ENCODE peak calls at places on chromosome 18, in seven cellular contexts. C is fibroblast of lung, E is IMR-90, T is thoracic aorta, L is foreskin fibroblast, N is MM.1S, K is WERI-Rb-1. S is an unnamed sample.

GRCh38 chr18:35634376-35634775 is 52.8 kb downstream of the GALNT1 start:
- DNase-seq in C (peak), T (no peak), N (no peak), K (no peak), E (no peak), L (peak), S (no peak)

GRCh38 chr18:35469696-35470095 is 28.1 kb downstream of the INO80C start:
- DNase-seq in K (no peak), N (no peak), C (no peak), E (peak), L (no peak), T (no peak), S (no peak)

GRCh38 chr18:36499938-36500337 is 202.4 kb downstream of the FHOD3 start:
- DNase-seq in T (no peak), K (no peak), N (no peak), L (no peak), E (no peak), C (no peak), S (no peak)

GRCh38 chr18:51153659-51154371 is 43.7 kb downstream of the MEX3C start:
- DNase-seq in C (no peak), E (no peak), T (no peak), K (no peak), L (no peak), N (peak), S (no peak)

GRCh38 chr18:50607374-50607933 is 47.6 kb downstream of the MAPK4 start:
- DNase-seq in E (no peak), N (no peak), K (no peak), T (no peak), C (no peak), L (no peak), S (no peak)

GRCh38 chr18:62717059-62717849 is 1.9 kb downstream of the PHLPP1 start:
- DNase-seq in L (peak), K (no peak), C (peak), N (peak), T (no peak), E (peak), S (no peak)

GRCh38 chr18:58590231-58590630 is 38.7 kb downstream of the ALPK2 start:
- DNase-seq in N (no peak), L (peak), E (peak), T (no peak), K (no peak), C (no peak), S (no peak)

GRCh38 chr18:74788657-74789056 is 191.0 kb downstream of the ZNF407 start:
- DNase-seq in E (no peak), T (no peak), K (no peak), N (no peak), C (no peak), L (no peak), S (no peak)

GRCh38 chr18:28584726-28585125 is 407.8 kb upstream of the CDH2 start:
- DNase-seq in T (no peak), K (no peak), N (no peak), E (peak), C (no peak), L (peak), S (no peak)

GRCh38 chr18:75531212-75531850 is 103.8 kb upstream of the SMIM21 start:
- DNase-seq in E (peak), C (no peak), L (no peak), T (no peak), N (no peak), K (no peak), S (no peak)

GRCh38 chr18:48836806-48837615 is 113.8 kb downstream of the SMAD7 start:
- DNase-seq in E (no peak), T (no peak), L (no peak), C (no peak), N (no peak), K (no peak), S (no peak)

GRCh38 chr18:42477261-42477660 is 522.2 kb downstream of the PIK3C3 start:
- DNase-seq in K (no peak), T (no peak), E (no peak), L (no peak), N (no peak), C (no peak), S (no peak)

GRCh38 chr18:34399892-34400291 is 175.2 kb upstream of the NOL4 start:
- DNase-seq in L (no peak), E (no peak), C (no peak), K (no peak), T (no peak), N (no peak), S (no peak)

GRCh38 chr18:32389191-32389590 is 81.5 kb downstream of the GAREM1 start:
- DNase-seq in L (no peak), K (no peak), C (no peak), N (peak), T (no peak), E (no peak), S (no peak)

GRCh38 chr18:3230401-3231334 is 10.9 kb upstream of the MYOM1 start:
- DNase-seq in K (no peak), C (peak), L (no peak), T (no peak), N (no peak), E (peak), S (no peak)

GRCh38 chr18:75204262-75204977 is 4.5 kb downstream of the PTGR3 start:
- DNase-seq in K (no peak), E (peak), L (no peak), C (peak), T (no peak), N (no peak), S (no peak)

GRCh38 chr18:60675801-60676200 is 303.2 kb upstream of the MC4R start:
- DNase-seq in L (no peak), E (no peak), C (no peak), N (no peak), K (no peak), T (no peak), S (no peak)

GRCh38 chr18:74929110-74929509 is 279.8 kb downstream of the PTGR3 start:
- DNase-seq in L (no peak), E (no peak), T (no peak), K (no peak), C (no peak), N (no peak), S (no peak)

GRCh38 chr18:341102-341501 is 73.3 kb upstream of the THOC1 start:
- DNase-seq in T (no peak), N (no peak), L (no peak), K (no peak), C (no peak), E (no peak), S (no peak)

GRCh38 chr18:7568426-7568825 is 1.3 kb downstream of the PTPRM start:
- DNase-seq in N (no peak), T (no peak), L (peak), K (peak), C (peak), E (peak), S (peak)

DNA sequence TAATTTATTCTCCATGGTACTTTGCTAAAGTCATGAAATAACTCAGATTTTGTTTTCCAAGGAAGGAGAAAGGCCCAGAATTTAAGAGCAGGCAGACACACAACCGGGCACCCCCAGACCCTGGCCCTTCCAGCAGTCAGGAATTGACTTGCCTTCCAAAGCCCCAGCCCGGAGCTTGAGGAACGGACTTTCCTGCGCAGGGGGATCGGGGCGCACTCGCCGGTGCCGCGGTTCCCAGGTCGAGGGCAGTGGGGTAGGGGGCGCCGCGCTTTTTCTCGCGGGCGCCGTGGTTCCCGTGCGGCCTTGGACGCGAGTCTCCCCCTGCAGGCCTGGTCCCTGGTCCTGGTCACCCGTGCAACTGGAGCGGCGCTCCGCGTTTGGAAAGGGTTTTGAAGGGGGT is 1.2 kb downstream of the ZNF236 start:
- DNase-seq in T (no peak), E (peak), N (no peak), C (peak), L (no peak), K (no peak), S (no peak)
- TF ChIP-seq CTCF in T (no peak), E (peak), N (no peak), C (peak), L (peak), K (peak), S (no peak)

DNA sequence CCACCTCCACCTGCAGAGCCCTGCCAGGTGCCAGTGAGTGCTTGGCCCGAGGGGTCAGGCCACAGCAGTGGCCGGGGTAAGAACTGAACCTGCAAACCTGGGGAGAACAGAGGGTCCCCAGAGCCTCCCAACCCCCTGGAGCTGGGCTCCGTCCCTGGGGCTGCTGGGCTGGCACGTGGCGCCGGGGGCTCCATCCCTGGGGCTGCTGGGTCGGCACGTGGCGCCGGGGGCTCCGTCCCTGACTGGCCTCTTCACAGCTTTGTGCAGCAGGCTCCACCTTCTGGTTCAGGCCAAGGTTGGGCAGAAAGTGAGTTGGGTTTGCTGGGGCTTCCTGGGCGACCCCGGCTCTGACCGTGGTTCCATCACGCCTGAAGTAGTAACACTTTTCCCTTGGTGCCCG is 12.2 kb downstream of the RBFA start:
- DNase-seq in N (no peak), E (no peak), T (no peak), K (no peak), L (no peak), C (no peak), S (no peak)
- TF ChIP-seq CTCF in N (no peak), E (no peak), T (no peak), K (no peak), L (no peak), C (no peak), S (no peak)

DNA sequence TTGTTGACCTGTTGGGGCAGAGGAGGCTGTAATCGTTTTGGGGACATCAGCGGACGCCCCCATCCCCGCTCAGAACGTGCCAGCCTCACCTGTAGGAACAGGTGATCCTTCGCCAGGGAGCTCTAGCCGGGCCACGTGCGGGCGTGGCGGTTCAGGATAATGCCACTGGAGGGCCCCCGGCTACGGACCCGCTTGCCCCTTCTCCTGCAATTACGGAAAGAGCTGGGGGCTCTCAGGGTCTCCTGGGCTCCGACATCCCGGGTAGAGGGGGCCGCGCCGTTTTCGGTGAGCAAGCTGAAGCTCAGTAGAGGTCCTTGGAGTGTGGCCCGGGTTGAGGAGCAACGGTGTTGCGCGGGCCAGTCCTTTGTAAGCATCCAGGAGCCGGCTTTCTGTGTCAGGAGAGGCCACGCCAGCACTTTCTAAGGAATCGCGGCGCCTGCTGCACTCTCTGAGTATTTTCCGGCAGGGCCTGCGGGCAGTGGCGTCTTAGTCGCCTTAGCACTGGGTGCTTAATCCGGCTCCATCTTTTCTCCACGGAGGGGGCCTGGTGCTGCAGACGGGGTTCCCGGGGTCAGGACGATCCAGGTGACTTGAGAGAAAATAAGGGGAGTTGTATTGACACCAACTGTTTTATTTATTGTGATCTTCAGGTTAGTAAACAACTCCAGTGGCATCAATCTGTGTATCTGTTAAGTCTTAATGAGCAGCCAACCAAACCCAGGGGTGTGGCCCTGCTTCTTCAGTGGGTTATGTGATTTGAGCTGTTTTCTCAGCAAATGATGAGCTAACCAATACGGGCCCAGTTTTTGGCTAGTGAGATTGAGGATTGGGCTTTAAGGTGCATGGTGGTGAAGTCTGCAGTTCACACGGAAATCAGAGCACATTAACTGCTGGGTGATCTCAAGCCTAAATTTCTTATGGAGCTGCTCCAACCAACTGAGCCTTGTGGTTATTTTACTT is 1.9 kb downstream of the MTCL1 start:
- DNase-seq in N (peak), E (peak), K (peak), C (peak), L (no peak), T (no peak), S (no peak)
- TF ChIP-seq CTCF in N (peak), E (no peak), K (peak), C (peak), L (no peak), T (no peak), S (no peak)

DNA sequence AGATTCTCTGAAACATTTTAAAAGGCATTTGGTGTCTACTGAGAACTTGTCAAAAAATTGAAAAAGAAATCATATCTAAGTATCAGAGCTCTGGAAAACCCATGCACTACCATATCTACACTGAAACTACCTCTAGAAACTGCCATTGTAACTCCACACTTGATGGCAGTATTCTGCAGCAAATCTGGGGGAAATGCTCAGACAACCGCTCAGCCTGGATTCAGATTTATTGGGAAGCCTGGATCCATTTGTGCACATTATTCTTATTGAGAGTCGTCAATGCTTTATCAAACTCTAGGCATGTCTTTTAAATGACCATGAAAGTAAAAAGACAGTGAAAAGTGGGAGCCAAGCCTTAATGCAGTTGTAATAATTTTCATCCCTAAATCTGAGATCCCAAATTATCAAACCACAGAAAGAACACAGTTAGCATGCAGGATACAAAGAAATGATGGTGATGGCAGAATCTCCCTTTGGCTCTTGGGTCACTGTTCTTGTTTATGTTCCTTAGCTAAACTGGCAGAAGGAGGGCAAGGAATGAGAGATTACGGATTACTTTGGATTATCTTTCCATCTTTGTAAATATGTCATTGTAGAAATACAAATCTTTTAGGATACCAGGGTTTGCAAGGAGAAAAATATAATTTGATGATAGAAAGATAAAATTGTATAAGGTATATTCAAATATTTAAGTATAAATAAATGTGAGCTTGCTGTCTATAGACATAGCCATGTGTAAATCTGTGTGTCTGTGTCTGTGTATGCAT is 512.1 kb upstream of the SYT4 start:
- DNase-seq in K (no peak), N (no peak), E (no peak), T (no peak), L (peak), C (peak), S (no peak)
- TF ChIP-seq CTCF in K (no peak), N (no peak), E (no peak), T (no peak), L (peak), C (peak), S (no peak)

GRCh38 chr18:45255142-45255890 is 360.0 kb upstream of the SLC14A2 start:
- DNase-seq in N (no peak), C (peak), T (no peak), E (peak), K (no peak), L (peak), S (no peak)
- TF ChIP-seq CTCF in N (no peak), C (peak), T (no peak), E (no peak), K (no peak), L (no peak), S (no peak)

DNA sequence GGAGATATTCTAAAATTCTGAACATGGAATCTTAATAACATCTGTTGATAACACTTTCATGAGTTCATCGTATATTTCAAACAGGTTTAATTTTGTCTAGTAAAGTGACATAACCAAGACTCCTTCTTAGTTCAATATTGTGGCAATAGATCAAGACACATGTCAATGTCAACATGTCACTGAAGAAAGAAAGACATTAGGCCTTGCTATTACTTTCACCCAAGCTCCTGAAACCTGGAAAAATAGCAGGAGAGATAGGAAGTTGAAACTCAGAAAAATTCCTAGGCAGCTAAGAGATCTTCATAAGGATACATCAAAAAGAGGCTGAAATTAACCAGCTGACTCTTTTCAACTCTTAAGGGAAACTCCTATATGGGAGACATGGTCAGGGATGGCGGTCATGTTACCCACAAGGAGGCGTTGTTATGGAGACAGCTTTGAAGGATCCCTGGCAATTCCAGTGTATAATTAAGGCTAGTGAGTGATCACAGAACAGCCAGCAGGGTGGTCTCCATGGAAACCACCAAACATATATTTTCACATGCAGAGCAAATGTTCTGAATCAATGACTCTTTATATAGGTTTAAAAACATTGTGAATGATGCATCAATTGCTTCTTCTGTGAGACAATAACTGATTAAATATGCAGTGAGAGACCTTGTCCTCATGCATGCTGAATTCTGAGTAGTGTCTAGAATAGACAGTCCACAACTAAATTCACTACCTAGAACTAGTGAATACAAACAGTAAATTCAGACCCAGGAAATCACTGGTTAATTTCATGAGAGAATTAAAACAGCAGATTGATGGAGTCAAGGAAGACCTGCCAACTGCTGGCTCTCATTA is 115.3 kb upstream of the RIOK3 start:
- DNase-seq in T (no peak), E (peak), N (no peak), K (no peak), L (no peak), C (peak), S (no peak)
- TF ChIP-seq CTCF in T (no peak), E (peak), N (no peak), K (no peak), L (no peak), C (no peak), S (no peak)

S was measured in omental fat pad.